ENCODE peak calls at places on chromosomes 4 and X, in nine cellular contexts. One of them, this sample, is unnamed.

GRCh38 chr4:126890994-126891393 is 741.8 kb upstream of the INTU start:
- DNase-seq in AG20443: no peak
- DNase-seq in activated CD4-positive, alpha-beta T cell treated with anti-CD3 and anti-CD28 coated beads, Interleukin-2, amount 50 U/mL, for 24 hours: no peak
- DNase-seq in GM03348: peak
- DNase-seq in activated naive CD4-positive, alpha-beta T cell treated with anti-CD3 and anti-CD28 coated beads for 36 hours: no peak
- DNase-seq in stimulated activated CD8-positive, alpha-beta memory T cell treated with anti-CD3 and anti-CD28 coated beads, Interleukin-7, amount 100 ng/mL, for 1 hour: no peak
- DNase-seq in activated CD4-positive, CD25-positive, alpha-beta regulatory T cell: no peak
- DNase-seq in nucleus accumbens: no peak
- DNase-seq in body of pancreas: no peak
- DNase-seq in this sample: no peak

GRCh38 chr4:47839259-47839658 is 1.4 kb upstream of the CORIN start:
- DNase-seq in AG20443: no peak
- DNase-seq in activated CD4-positive, alpha-beta T cell treated with anti-CD3 and anti-CD28 coated beads, Interleukin-2, amount 50 U/mL, for 24 hours: no peak
- DNase-seq in GM03348: peak
- DNase-seq in activated naive CD4-positive, alpha-beta T cell treated with anti-CD3 and anti-CD28 coated beads for 36 hours: peak
- DNase-seq in stimulated activated CD8-positive, alpha-beta memory T cell treated with anti-CD3 and anti-CD28 coated beads, Interleukin-7, amount 100 ng/mL, for 1 hour: no peak
- DNase-seq in activated CD4-positive, CD25-positive, alpha-beta regulatory T cell: no peak
- DNase-seq in nucleus accumbens: peak
- DNase-seq in body of pancreas: no peak
- DNase-seq in this sample: no peak

GRCh38 chr4:107283587-107284559 is 247.8 kb upstream of the DKK2 start:
- DNase-seq in AG20443: peak
- DNase-seq in activated CD4-positive, alpha-beta T cell treated with anti-CD3 and anti-CD28 coated beads, Interleukin-2, amount 50 U/mL, for 24 hours: no peak
- DNase-seq in GM03348: peak
- DNase-seq in activated naive CD4-positive, alpha-beta T cell treated with anti-CD3 and anti-CD28 coated beads for 36 hours: no peak
- DNase-seq in stimulated activated CD8-positive, alpha-beta memory T cell treated with anti-CD3 and anti-CD28 coated beads, Interleukin-7, amount 100 ng/mL, for 1 hour: no peak
- DNase-seq in activated CD4-positive, CD25-positive, alpha-beta regulatory T cell: no peak
- DNase-seq in nucleus accumbens: no peak
- DNase-seq in body of pancreas: no peak
- DNase-seq in this sample: no peak

GRCh38 chrX:111581086-111581485 is 69.6 kb downstream of the SERTM2 start:
- DNase-seq in AG20443: no peak
- DNase-seq in activated CD4-positive, alpha-beta T cell treated with anti-CD3 and anti-CD28 coated beads, Interleukin-2, amount 50 U/mL, for 24 hours: no peak
- DNase-seq in GM03348: no peak
- DNase-seq in activated naive CD4-positive, alpha-beta T cell treated with anti-CD3 and anti-CD28 coated beads for 36 hours: no peak
- DNase-seq in stimulated activated CD8-positive, alpha-beta memory T cell treated with anti-CD3 and anti-CD28 coated beads, Interleukin-7, amount 100 ng/mL, for 1 hour: no peak
- DNase-seq in activated CD4-positive, CD25-positive, alpha-beta regulatory T cell: no peak
- DNase-seq in nucleus accumbens: no peak
- DNase-seq in body of pancreas: no peak
- DNase-seq in this sample: no peak

GRCh38 chrX:154542723-154543424 is 3.8 kb downstream of the G6PD start:
- DNase-seq in AG20443: no peak
- DNase-seq in activated CD4-positive, alpha-beta T cell treated with anti-CD3 and anti-CD28 coated beads, Interleukin-2, amount 50 U/mL, for 24 hours: no peak
- DNase-seq in GM03348: no peak
- DNase-seq in activated naive CD4-positive, alpha-beta T cell treated with anti-CD3 and anti-CD28 coated beads for 36 hours: peak
- DNase-seq in stimulated activated CD8-positive, alpha-beta memory T cell treated with anti-CD3 and anti-CD28 coated beads, Interleukin-7, amount 100 ng/mL, for 1 hour: no peak
- DNase-seq in activated CD4-positive, CD25-positive, alpha-beta regulatory T cell: no peak
- DNase-seq in nucleus accumbens: no peak
- DNase-seq in body of pancreas: no peak
- DNase-seq in this sample: no peak

GRCh38 chrX:17608898-17609297 is 128.4 kb upstream of the SCML1 start:
- DNase-seq in AG20443: no peak
- DNase-seq in activated CD4-positive, alpha-beta T cell treated with anti-CD3 and anti-CD28 coated beads, Interleukin-2, amount 50 U/mL, for 24 hours: no peak
- DNase-seq in GM03348: no peak
- DNase-seq in activated naive CD4-positive, alpha-beta T cell treated with anti-CD3 and anti-CD28 coated beads for 36 hours: no peak
- DNase-seq in stimulated activated CD8-positive, alpha-beta memory T cell treated with anti-CD3 and anti-CD28 coated beads, Interleukin-7, amount 100 ng/mL, for 1 hour: no peak
- DNase-seq in activated CD4-positive, CD25-positive, alpha-beta regulatory T cell: no peak
- DNase-seq in nucleus accumbens: no peak
- DNase-seq in body of pancreas: peak
- DNase-seq in this sample: peak

GRCh38 chr4:88674989-88675388 is 22.6 kb downstream of the NAP1L5 start:
- DNase-seq in AG20443: peak
- DNase-seq in activated CD4-positive, alpha-beta T cell treated with anti-CD3 and anti-CD28 coated beads, Interleukin-2, amount 50 U/mL, for 24 hours: no peak
- DNase-seq in GM03348: peak
- DNase-seq in activated naive CD4-positive, alpha-beta T cell treated with anti-CD3 and anti-CD28 coated beads for 36 hours: no peak
- DNase-seq in stimulated activated CD8-positive, alpha-beta memory T cell treated with anti-CD3 and anti-CD28 coated beads, Interleukin-7, amount 100 ng/mL, for 1 hour: no peak
- DNase-seq in activated CD4-positive, CD25-positive, alpha-beta regulatory T cell: no peak
- DNase-seq in nucleus accumbens: no peak
- DNase-seq in body of pancreas: no peak
- DNase-seq in this sample: no peak

GRCh38 chr4:76802546-76803021 is 95.4 kb downstream of the SOWAHB start:
- DNase-seq in AG20443: no peak
- DNase-seq in activated CD4-positive, alpha-beta T cell treated with anti-CD3 and anti-CD28 coated beads, Interleukin-2, amount 50 U/mL, for 24 hours: no peak
- DNase-seq in GM03348: no peak
- DNase-seq in activated naive CD4-positive, alpha-beta T cell treated with anti-CD3 and anti-CD28 coated beads for 36 hours: no peak
- DNase-seq in stimulated activated CD8-positive, alpha-beta memory T cell treated with anti-CD3 and anti-CD28 coated beads, Interleukin-7, amount 100 ng/mL, for 1 hour: no peak
- DNase-seq in activated CD4-positive, CD25-positive, alpha-beta regulatory T cell: no peak
- DNase-seq in nucleus accumbens: no peak
- DNase-seq in body of pancreas: no peak
- DNase-seq in this sample: no peak

GRCh38 chr4:88283661-88284377 is 542 bp downstream of the PPM1K start:
- DNase-seq in AG20443: peak
- DNase-seq in activated CD4-positive, alpha-beta T cell treated with anti-CD3 and anti-CD28 coated beads, Interleukin-2, amount 50 U/mL, for 24 hours: peak
- DNase-seq in GM03348: peak
- DNase-seq in activated naive CD4-positive, alpha-beta T cell treated with anti-CD3 and anti-CD28 coated beads for 36 hours: peak
- DNase-seq in stimulated activated CD8-positive, alpha-beta memory T cell treated with anti-CD3 and anti-CD28 coated beads, Interleukin-7, amount 100 ng/mL, for 1 hour: peak
- DNase-seq in activated CD4-positive, CD25-positive, alpha-beta regulatory T cell: peak
- DNase-seq in nucleus accumbens: no peak
- DNase-seq in body of pancreas: peak
- DNase-seq in this sample: no peak

GRCh38 chrX:1147641-1148515 is 64.6 kb downstream of the CRLF2 start:
- DNase-seq in AG20443: no peak
- DNase-seq in activated CD4-positive, alpha-beta T cell treated with anti-CD3 and anti-CD28 coated beads, Interleukin-2, amount 50 U/mL, for 24 hours: no peak
- DNase-seq in GM03348: no peak
- DNase-seq in activated naive CD4-positive, alpha-beta T cell treated with anti-CD3 and anti-CD28 coated beads for 36 hours: no peak
- DNase-seq in stimulated activated CD8-positive, alpha-beta memory T cell treated with anti-CD3 and anti-CD28 coated beads, Interleukin-7, amount 100 ng/mL, for 1 hour: no peak
- DNase-seq in activated CD4-positive, CD25-positive, alpha-beta regulatory T cell: no peak
- DNase-seq in nucleus accumbens: no peak
- DNase-seq in body of pancreas: no peak
- DNase-seq in this sample: no peak

GRCh38 chrX:22383988-22384387 is 111.3 kb downstream of the CBLL2 start:
- DNase-seq in AG20443: no peak
- DNase-seq in activated CD4-positive, alpha-beta T cell treated with anti-CD3 and anti-CD28 coated beads, Interleukin-2, amount 50 U/mL, for 24 hours: no peak
- DNase-seq in GM03348: no peak
- DNase-seq in activated naive CD4-positive, alpha-beta T cell treated with anti-CD3 and anti-CD28 coated beads for 36 hours: no peak
- DNase-seq in stimulated activated CD8-positive, alpha-beta memory T cell treated with anti-CD3 and anti-CD28 coated beads, Interleukin-7, amount 100 ng/mL, for 1 hour: no peak
- DNase-seq in activated CD4-positive, CD25-positive, alpha-beta regulatory T cell: no peak
- DNase-seq in nucleus accumbens: no peak
- DNase-seq in body of pancreas: no peak
- DNase-seq in this sample: no peak

GRCh38 chrX:72539822-72540221 is 32.8 kb downstream of the HDAC8 start:
- DNase-seq in AG20443: no peak
- DNase-seq in activated CD4-positive, alpha-beta T cell treated with anti-CD3 and anti-CD28 coated beads, Interleukin-2, amount 50 U/mL, for 24 hours: no peak
- DNase-seq in GM03348: no peak
- DNase-seq in activated naive CD4-positive, alpha-beta T cell treated with anti-CD3 and anti-CD28 coated beads for 36 hours: no peak
- DNase-seq in stimulated activated CD8-positive, alpha-beta memory T cell treated with anti-CD3 and anti-CD28 coated beads, Interleukin-7, amount 100 ng/mL, for 1 hour: no peak
- DNase-seq in activated CD4-positive, CD25-positive, alpha-beta regulatory T cell: no peak
- DNase-seq in nucleus accumbens: no peak
- DNase-seq in body of pancreas: no peak
- DNase-seq in this sample: no peak

GRCh38 chr4:23033796-23034195 is 341.1 kb downstream of the GBA3 start:
- DNase-seq in AG20443: no peak
- DNase-seq in activated CD4-positive, alpha-beta T cell treated with anti-CD3 and anti-CD28 coated beads, Interleukin-2, amount 50 U/mL, for 24 hours: no peak
- DNase-seq in GM03348: peak
- DNase-seq in activated naive CD4-positive, alpha-beta T cell treated with anti-CD3 and anti-CD28 coated beads for 36 hours: no peak
- DNase-seq in stimulated activated CD8-positive, alpha-beta memory T cell treated with anti-CD3 and anti-CD28 coated beads, Interleukin-7, amount 100 ng/mL, for 1 hour: no peak
- DNase-seq in activated CD4-positive, CD25-positive, alpha-beta regulatory T cell: no peak
- DNase-seq in nucleus accumbens: no peak
- DNase-seq in body of pancreas: no peak
- DNase-seq in this sample: no peak

GRCh38 chr4:156673483-156673882 is 298.1 kb downstream of the PDGFC start:
- DNase-seq in AG20443: peak
- DNase-seq in activated CD4-positive, alpha-beta T cell treated with anti-CD3 and anti-CD28 coated beads, Interleukin-2, amount 50 U/mL, for 24 hours: no peak
- DNase-seq in GM03348: peak
- DNase-seq in activated naive CD4-positive, alpha-beta T cell treated with anti-CD3 and anti-CD28 coated beads for 36 hours: no peak
- DNase-seq in stimulated activated CD8-positive, alpha-beta memory T cell treated with anti-CD3 and anti-CD28 coated beads, Interleukin-7, amount 100 ng/mL, for 1 hour: no peak
- DNase-seq in activated CD4-positive, CD25-positive, alpha-beta regulatory T cell: no peak
- DNase-seq in nucleus accumbens: no peak
- DNase-seq in body of pancreas: no peak
- DNase-seq in this sample: no peak

This sample was measured in NCI-H2107.